ENCODE peak calls at places on chromosomes 3 and 15, in four cellular contexts. E is H54; O is stimulated activated CD4-positive, alpha-beta T cell treated with anti-CD3 and anti-CD28 coated beads, Interleukin-1b, Interleukin-23, amount 100 ng/mL, for 1 hour; W is activated CD4-positive, CD25-positive, alpha-beta regulatory T cell treated with anti-CD3 and anti-CD28 coated beads, Interleukin-2, amount 50 U/mL, for 16 hours. X is an unnamed sample.

GRCh38 chr3:172622916-172623700 is 87.8 kb downstream of the NCEH1 start:
- DNase-seq in E (no peak), W (no peak), O (no peak), X (no peak)

GRCh38 chr3:142209655-142210054 is 15.7 kb downstream of the GK5 start:
- DNase-seq in O (no peak), W (no peak), E (peak), X (peak)

GRCh38 chr15:41653760-41654159 is 6.4 kb upstream of the MGA start:
- DNase-seq in O (no peak), W (no peak), E (no peak), X (no peak)

GRCh38 chr3:180280601-180281000 is 243.9 kb upstream of the PEX5L start:
- DNase-seq in W (no peak), O (no peak), E (no peak), X (no peak)

GRCh38 chr3:151964768-151965167 is 91.3 kb downstream of the SUCNR1 start:
- DNase-seq in O (no peak), E (no peak), W (no peak), X (no peak)

GRCh38 chr3:40290396-40290795 is 19.1 kb upstream of the EIF1B start:
- DNase-seq in E (no peak), O (no peak), W (no peak), X (no peak)

GRCh38 chr3:112730210-112730609 is 89.3 kb upstream of the CCDC80 start:
- DNase-seq in W (no peak), O (no peak), E (no peak), X (no peak)

GRCh38 chr3:50405249-50405648 is 45.9 kb upstream of the TMEM115 start:
- DNase-seq in O (no peak), E (no peak), W (no peak), X (no peak)

GRCh38 chr15:57044961-57045360 is 126.5 kb downstream of the TCF12 start:
- DNase-seq in O (no peak), W (no peak), E (no peak), X (no peak)

GRCh38 chr3:40914475-40914874 is 284.8 kb upstream of the CTNNB1 start:
- DNase-seq in W (no peak), E (no peak), O (no peak), X (no peak)

GRCh38 chr15:40446144-40446543 is 5.4 kb downstream of the BAHD1 start:
- DNase-seq in W (no peak), E (no peak), O (no peak), X (no peak)

GRCh38 chr3:170524072-170524471 is 61.8 kb downstream of the SLC7A14 start:
- DNase-seq in O (no peak), E (no peak), W (no peak), X (no peak)

GRCh38 chr3:119717520-119717919 is 14.7 kb downstream of the CFAP91 start:
- DNase-seq in O (no peak), E (no peak), W (no peak), X (no peak)

GRCh38 chr3:78799681-78800080 is 968.1 kb downstream of the ROBO1 start:
- DNase-seq in E (no peak), W (no peak), O (no peak), X (no peak)

GRCh38 chr3:29285356-29286070 is 4.6 kb downstream of the RBMS3 start:
- DNase-seq in W (no peak), E (no peak), O (no peak), X (no peak)

GRCh38 chr3:106365061-106365691 is 496.4 kb upstream of the CBLB start:
- DNase-seq in E (no peak), W (no peak), O (no peak), X (no peak)

GRCh38 chr3:69218079-69218478 is 95.7 kb upstream of the LMOD3 start:
- DNase-seq in W (no peak), O (no peak), E (no peak), X (no peak)

GRCh38 chr3:17639765-17640164 is 102.7 kb downstream of the TBC1D5 start:
- DNase-seq in W (no peak), E (no peak), O (no peak), X (peak)

GRCh38 chr3:116440196-116440595 is 5.1 kb downstream of the LSAMP start:
- DNase-seq in O (no peak), W (no peak), E (peak), X (no peak)

GRCh38 chr3:128348805-128349531 is 117.7 kb downstream of the DNAJB8 start:
- DNase-seq in O (no peak), E (no peak), W (no peak), X (no peak)

GRCh38 chr3:140270329-140270728 is 335.3 kb downstream of the CLSTN2 start:
- DNase-seq in W (no peak), E (no peak), O (no peak), X (no peak)

GRCh38 chr3:111808439-111808838 is 50.6 kb upstream of the PHLDB2 start:
- DNase-seq in E (no peak), W (no peak), O (no peak), X (no peak)

X was measured in tibial artery.